ENCODE peak calls at places on chromosomes 1 and 21, in eight cellular contexts. I is LHCN-M2, T is NCI-H1092, B is heart left ventricle, C is GDM1, S is Daoy, N is glomerular endothelial cell, R is HTR-8/SVneo. P is an unnamed sample.

GRCh38 chr1:80656011-80656627 is 1144.6 kb upstream of the ADGRL2 start:
- DNase-seq in T (no peak), R (no peak), C (no peak), S (no peak), I (peak; percentile 10), B (no peak), N (no peak), P (no peak)

GRCh38 chr1:150552692-150553278 is 3.6 kb downstream of the ADAMTSL4 start:
- DNase-seq in T (no peak), R (no peak), S (no peak), B (no peak), N (no peak), C (no peak), I (no peak), P (no peak)

GRCh38 chr1:87449348-87449963 is 120.8 kb downstream of the LMO4 start:
- DNase-seq in B (peak; percentile 59), T (peak; percentile 95), N (no peak), C (no peak), I (no peak), S (peak; percentile 63), R (no peak), P (peak; percentile 79)

GRCh38 chr1:103461171-103462105 is 64.1 kb upstream of the RNPC3 start:
- DNase-seq in B (no peak), T (no peak), S (no peak), I (peak; percentile 39), R (peak; percentile 19), C (no peak), N (no peak), P (no peak)

GRCh38 chr1:85445906-85446305 is 19.1 kb downstream of the DDAH1 start:
- DNase-seq in T (no peak), S (no peak), R (no peak), N (no peak), B (no peak), C (no peak), I (peak; percentile 39), P (no peak)

GRCh38 chr1:228695015-228695955 is 40.0 kb upstream of the RHOU start:
- DNase-seq in C (no peak), T (no peak), N (no peak), B (no peak), S (peak; percentile 42), R (no peak), I (no peak), P (no peak)

GRCh38 chr1:231274119-231274825 is 33.3 kb downstream of the GNPAT start:
- DNase-seq in R (no peak), B (no peak), T (no peak), N (no peak), C (no peak), I (no peak), S (no peak), P (no peak)

GRCh38 chr1:75745276-75745675 is 20.8 kb downstream of the ACADM start:
- DNase-seq in T (no peak), N (no peak), I (no peak), R (no peak), S (no peak), C (no peak), B (no peak), P (peak; percentile 23)

GRCh38 chr1:85296980-85297379 is 20.5 kb upstream of the BCL10 start:
- DNase-seq in S (peak; percentile 58), B (no peak), I (peak; percentile 22), R (no peak), T (no peak), N (no peak), C (no peak), P (no peak)

GRCh38 chr21:26550357-26550756 is 22.7 kb downstream of the CYYR1 start:
- DNase-seq in R (no peak), B (no peak), T (no peak), C (no peak), S (no peak), I (no peak), N (no peak), P (no peak)

GRCh38 chr1:179079113-179079761 is 2.6 kb upstream of the TOR3A start:
- DNase-seq in B (peak; percentile 38), C (peak; percentile 38), R (peak; percentile 70), I (peak; percentile 79), T (peak; percentile 49), N (peak; percentile 50), S (peak; percentile 68), P (peak; percentile 59)

GRCh38 chr21:42658320-42659105 is 5.1 kb downstream of the PDE9A start:
- DNase-seq in B (no peak), N (no peak), C (no peak), R (no peak), S (no peak), T (no peak), I (no peak), P (no peak)

GRCh38 chr21:42218836-42219605 is at the start of gene ABCG1:
- DNase-seq in T (peak; percentile 33), C (peak; percentile 35), R (no peak), B (peak; percentile 67), N (no peak), I (no peak), S (peak; percentile 58), P (peak; percentile 59)

GRCh38 chr1:54302951-54303843 is 103.0 kb downstream of the SSBP3 start:
- DNase-seq in N (no peak), S (peak; percentile 73), I (no peak), T (no peak), R (no peak), B (no peak), C (no peak), P (no peak)